ENCODE peak calls at places on chromosomes 16 and 17, in seven cellular contexts. P is tibial nerve, Y is IMR-90, X is body of pancreas, Q is prostate gland, M is heart left ventricle, U is HCT116. O is an unnamed sample.
A peak's percentile ranks its signal among the peaks of the same experiment; 100 is the strongest.

GRCh38 chr16:74253146-74253545 is 43.5 kb upstream of the PSMD7 start:
- DNase-seq in P (no peak), Y (no peak), X (no peak), Q (no peak), M (no peak), U (no peak), O (no peak)

GRCh38 chr16:12092347-12092882 is 115.9 kb downstream of the SNX29 start:
- DNase-seq in P (no peak), Y (peak; percentile 95), X (no peak), Q (no peak), M (no peak), U (peak; percentile 7), O (no peak)

GRCh38 chr16:75566889-75567255 is 693 bp downstream of the GABARAPL2 start:
- DNase-seq in P (no peak), Y (no peak), X (peak; percentile 16), Q (no peak), M (no peak), U (no peak), O (peak; percentile 35)

GRCh38 chr16:14606102-14606501 is 24.0 kb downstream of the PARN start:
- DNase-seq in P (no peak), Y (no peak), X (no peak), Q (no peak), M (no peak), U (no peak), O (no peak)

GRCh38 chr17:33049781-33050414 is 58.3 kb downstream of the SPACA3 start:
- DNase-seq in P (no peak), Y (peak; percentile 48), X (peak; percentile 69), Q (no peak), M (peak; percentile 34), U (peak; percentile 31), O (peak; percentile 46)

GRCh38 chr16:88306860-88307545 is 75.8 kb upstream of the ZNF469 start:
- DNase-seq in P (no peak), Y (peak; percentile 99), X (no peak), Q (no peak), M (no peak), U (no peak), O (no peak)

GRCh38 chr17:49680314-49680713 is 2.4 kb upstream of the SPOP start:
- DNase-seq in P (no peak), Y (no peak), X (no peak), Q (no peak), M (no peak), U (no peak), O (no peak)

GRCh38 chr17:41645371-41646063 is 21.1 kb upstream of the KRT17 start:
- DNase-seq in P (no peak), Y (peak; percentile 78), X (no peak), Q (no peak), M (no peak), U (no peak), O (no peak)

GRCh38 chr16:84408314-84408690 is 40.0 kb downstream of the ATP2C2 start:
- DNase-seq in P (no peak), Y (no peak), X (no peak), Q (no peak), M (no peak), U (no peak), O (no peak)

GRCh38 chr16:55515110-55515509 is 6.2 kb downstream of the LPCAT2 start:
- DNase-seq in P (no peak), Y (peak; percentile 54), X (no peak), Q (no peak), M (no peak), U (no peak), O (peak; percentile 16)

GRCh38 chr17:27494192-27495091 is 38.2 kb downstream of the KSR1 start:
- DNase-seq in P (peak; percentile 63), Y (peak; percentile 42), X (peak; percentile 94), Q (peak; percentile 93), M (peak; percentile 47), U (peak; percentile 51), O (no peak)

GRCh38 chr16:81712681-81713080 is 66.4 kb upstream of the PLCG2 start:
- DNase-seq in P (no peak), Y (no peak), X (no peak), Q (no peak), M (no peak), U (no peak), O (no peak)

GRCh38 chr17:69597898-69598692 is 183.6 kb downstream of the MAP2K6 start:
- DNase-seq in P (no peak), Y (peak; percentile 85), X (no peak), Q (no peak), M (no peak), U (no peak), O (no peak)

GRCh38 chr16:77288222-77288621 is 89.0 kb downstream of the SYCE1L start:
- DNase-seq in P (no peak), Y (peak; percentile 85), X (no peak), Q (no peak), M (no peak), U (no peak), O (no peak)

GRCh38 chr16:4052801-4053662 is 63.2 kb downstream of the ADCY9 start:
- DNase-seq in P (peak; percentile 41), Y (peak; percentile 81), X (peak; percentile 79), Q (peak; percentile 52), M (peak; percentile 79), U (peak; percentile 15), O (peak; percentile 88)

GRCh38 chr17:58232707-58233156 is 5.7 kb upstream of the LPO start:
- DNase-seq in P (no peak), Y (peak; percentile 97), X (no peak), Q (no peak), M (no peak), U (no peak), O (peak; percentile 96)

GRCh38 chr17:83127431-83128160 is 48.2 kb downstream of the METRNL start:
- DNase-seq in P (no peak), Y (no peak), X (no peak), Q (no peak), M (no peak), U (no peak), O (no peak)

GRCh38 chr17:17570207-17570797 is 21.2 kb downstream of the PEMT start:
- DNase-seq in P (no peak), Y (peak; percentile 13), X (peak; percentile 79), Q (peak; percentile 57), M (peak; percentile 56), U (no peak), O (peak; percentile 61)

GRCh38 chr16:85924675-85925074 is 25.7 kb downstream of the IRF8 start:
- DNase-seq in P (no peak), Y (no peak), X (no peak), Q (no peak), M (no peak), U (no peak), O (no peak)

GRCh38 chr16:82509636-82510035 is 117.1 kb upstream of the CDH13 start:
- DNase-seq in P (no peak), Y (no peak), X (no peak), Q (no peak), M (no peak), U (no peak), O (no peak)

GRCh38 chr16:85286970-85287814 is 174.9 kb upstream of the CIBAR2 start:
- DNase-seq in P (peak; percentile 37), Y (peak; percentile 65), X (no peak), Q (no peak), M (no peak), U (no peak), O (peak; percentile 28)

GRCh38 chr16:19523559-19524355 is at the start of gene CCP110:
- DNase-seq in P (peak; percentile 93), Y (peak; percentile 96), X (peak; percentile 96), Q (peak; percentile 98), M (peak; percentile 96), U (peak; percentile 91), O (peak; percentile 96)
- TF ChIP-seq POLR2A in P (peak; percentile 76), Y (peak; percentile 46), X (peak; percentile 89), Q (peak; percentile 85), M (no peak), U (no peak), O (peak; percentile 72)

GRCh38 chr17:61496174-61496956 is 44.1 kb downstream of the TBX4 start:
- DNase-seq in P (no peak), Y (no peak), X (no peak), Q (no peak), M (no peak), U (no peak), O (no peak)
- H3K4me3 ChIP-seq in P (no peak overlapping the region), Y (no peak overlapping the region), X (no peak overlapping the region), Q (no peak overlapping the region), M (no peak overlapping the region), U (peak overlapping the region; percentile 59), O (no peak overlapping the region)

GRCh38 chr17:43584666-43585102 is 38.5 kb upstream of the ETV4 start:
- DNase-seq in P (no peak), Y (peak; percentile 52), X (no peak), Q (no peak), M (no peak), U (no peak), O (no peak)
- TF ChIP-seq CTCF in P (no peak), Y (no peak), X (no peak), Q (no peak), M (no peak), U (no peak), O (no peak)

DNA sequence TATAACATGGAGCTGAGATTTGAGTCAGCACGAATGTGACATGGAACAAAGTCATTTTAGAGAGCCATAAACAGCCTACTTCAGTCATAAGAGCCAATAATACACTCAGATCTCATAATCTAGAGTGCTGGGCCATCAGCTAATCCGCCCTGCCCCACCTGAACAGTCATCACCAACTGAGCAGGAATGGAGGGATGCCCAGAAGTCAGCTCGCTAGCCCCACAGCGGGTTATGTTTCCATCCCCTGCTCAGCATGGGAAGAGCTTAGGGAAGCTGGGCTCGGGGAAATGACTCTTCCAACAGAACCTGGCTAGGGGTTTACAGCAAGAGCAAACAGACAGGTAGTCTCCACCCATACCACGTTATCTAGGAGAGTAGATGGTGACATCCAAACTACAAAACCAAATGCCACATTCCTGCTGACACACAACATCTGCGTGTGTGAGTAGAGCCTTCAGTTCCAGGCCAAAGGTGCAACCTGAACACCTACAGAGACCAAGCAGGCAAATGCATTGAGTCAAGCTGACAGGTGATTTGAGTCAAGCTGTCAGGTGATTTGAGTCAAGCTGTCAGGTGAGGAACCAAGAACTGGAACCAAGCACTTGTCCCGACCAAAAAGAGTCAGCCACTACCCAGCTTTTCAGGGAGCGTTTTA is 2.0 kb downstream of the TMEM11 start:
- DNase-seq in P (no peak), Y (no peak), X (no peak), Q (no peak), M (no peak), U (no peak), O (no peak)
- TF ChIP-seq POLR2A in P (no peak), Y (no peak), X (no peak), Q (no peak), M (no peak), U (no peak), O (no peak)

O was measured in NB4.